ENCODE peak calls at places on chromosomes 5 and 9, in ten cellular contexts. W, Y, M, V, T, L, H, X, F and D are unnamed samples.

GRCh38 chr9:35814106-35814840 is 569 bp downstream of the HINT2 start:
- DNase-seq in L (peak; percentile 87), H (no peak), M (peak; percentile 76), W (no peak), Y (peak; percentile 86), F (peak; percentile 75), X (peak; percentile 81), V (peak; percentile 80), T (peak; percentile 67), D (no peak)

GRCh38 chr5:158393457-158393856 is 534.5 kb upstream of the CLINT1 start:
- DNase-seq in Y (no peak), M (no peak), F (no peak), V (no peak), H (no peak), W (no peak), L (no peak), X (no peak), T (no peak), D (no peak)

GRCh38 chr5:104297076-104297475 is 734.5 kb upstream of the NUDT12 start:
- DNase-seq in V (no peak), M (no peak), H (no peak), T (no peak), F (no peak), L (peak; percentile 0), Y (no peak), W (no peak), X (no peak), D (peak; percentile 38)

GRCh38 chr9:71670121-71670520 is 98.2 kb downstream of the CEMIP2 start:
- DNase-seq in V (no peak), M (no peak), Y (no peak), T (no peak), X (no peak), W (no peak), L (no peak), F (no peak), H (no peak), D (no peak)

GRCh38 chr9:74570879-74571512 is 73.9 kb downstream of the RORB start:
- DNase-seq in T (peak; percentile 38), X (no peak), Y (peak; percentile 50), V (peak; percentile 44), L (peak; percentile 57), W (peak; percentile 2), M (no peak), F (no peak), H (no peak), D (peak; percentile 32)

GRCh38 chr9:134335095-134335489 is 8.8 kb downstream of the RXRA start:
- DNase-seq in X (no peak), V (no peak), Y (peak; percentile 59), M (no peak), T (no peak), L (peak; percentile 44), F (no peak), H (no peak), W (no peak), D (no peak)

GRCh38 chr9:93003552-93004407 is 54.7 kb upstream of the SUSD3 start:
- DNase-seq in V (peak; percentile 77), H (no peak), L (peak; percentile 62), W (peak; percentile 77), M (peak; percentile 45), T (peak; percentile 78), F (peak; percentile 38), Y (peak; percentile 67), X (no peak), D (peak; percentile 21)

GRCh38 chr9:87569008-87569908 is 71.6 kb downstream of the DAPK1 start:
- DNase-seq in V (peak; percentile 76), H (no peak), X (no peak), T (no peak), Y (no peak), M (no peak), W (no peak), L (no peak), F (no peak), D (peak; percentile 15)

GRCh38 chr5:152270117-152270516 is 135.0 kb downstream of the NMUR2 start:
- DNase-seq in L (no peak), H (no peak), X (no peak), M (no peak), T (no peak), V (no peak), F (no peak), W (no peak), Y (no peak), D (no peak)

GRCh38 chr5:55437859-55438206 is 96.9 kb downstream of the PLPP1 start:
- DNase-seq in H (no peak), M (no peak), X (no peak), L (no peak), Y (no peak), V (no peak), T (no peak), F (no peak), W (no peak), D (no peak)

GRCh38 chr5:15249152-15249551 is 250.8 kb upstream of the FBXL7 start:
- DNase-seq in M (no peak), V (no peak), X (no peak), F (no peak), W (no peak), T (no peak), L (peak; percentile 82), H (no peak), Y (peak; percentile 87), D (peak; percentile 29)

GRCh38 chr5:52491829-52492217 is 295.9 kb upstream of the ITGA1 start:
- DNase-seq in X (no peak), M (no peak), V (no peak), Y (no peak), L (no peak), T (no peak), H (no peak), F (no peak), W (no peak), D (no peak)

GRCh38 chr5:33891731-33892418 is at the start of gene ADAMTS12:
- DNase-seq in Y (peak; percentile 74), H (no peak), X (peak; percentile 59), T (peak; percentile 10), V (peak; percentile 41), M (peak; percentile 70), W (no peak), L (peak; percentile 90), F (peak; percentile 62), D (peak; percentile 53)

GRCh38 chr5:10550222-10550995 is 13.5 kb upstream of the ANKRD33B start:
- DNase-seq in Y (peak; percentile 57), F (no peak), V (no peak), X (no peak), H (no peak), W (no peak), L (peak; percentile 58), T (no peak), M (no peak), D (no peak)

GRCh38 chr5:74205745-74206570 is 434.6 kb downstream of the ENC1 start:
- DNase-seq in F (no peak), Y (peak; percentile 31), M (no peak), X (no peak), T (no peak), H (no peak), W (no peak), L (no peak), V (no peak), D (no peak)

GRCh38 chr5:57834829-57835554 is 352.4 kb upstream of the ACTBL2 start:
- DNase-seq in L (peak; percentile 59), F (no peak), T (no peak), H (no peak), Y (no peak), M (no peak), X (no peak), V (peak; percentile 30), W (no peak), D (peak; percentile 60)

GRCh38 chr5:1542755-1543154 is 19.0 kb upstream of the LPCAT1 start:
- DNase-seq in F (no peak), T (peak; percentile 50), W (no peak), Y (peak; percentile 87), L (peak; percentile 59), M (no peak), V (no peak), X (peak; percentile 80), H (peak; percentile 74), D (no peak)

GRCh38 chr5:88824892-88825781 is 57.8 kb downstream of the MEF2C start:
- DNase-seq in F (no peak), W (no peak), V (peak; percentile 16), M (no peak), L (peak; percentile 46), T (no peak), X (no peak), H (no peak), Y (peak; percentile 79), D (peak; percentile 68)

GRCh38 chr5:87361031-87361443 is 51.7 kb downstream of the CCNH start:
- DNase-seq in V (peak; percentile 4), T (no peak), L (peak; percentile 74), W (no peak), H (no peak), X (no peak), M (no peak), F (no peak), Y (peak; percentile 28), D (no peak)

GRCh38 chr5:143229896-143230675 is 173.4 kb downstream of the NR3C1 start:
- DNase-seq in T (no peak), F (no peak), M (no peak), Y (peak; percentile 74), W (peak; percentile 65), L (peak; percentile 80), X (peak; percentile 30), H (no peak), V (no peak), D (no peak)

GRCh38 chr9:130174920-130175321 is 2.7 kb downstream of the NCS1 start:
- DNase-seq in T (no peak), M (no peak), L (no peak), Y (no peak), W (no peak), X (peak; percentile 52), H (peak; percentile 89), F (no peak), V (no peak), D (no peak)

GRCh38 chr5:168842571-168843205 is 263.5 kb upstream of the PANK3 start:
- DNase-seq in F (no peak), Y (no peak), V (no peak), L (no peak), H (no peak), W (no peak), T (no peak), X (no peak), M (no peak), D (no peak)
- H3K4me3 ChIP-seq in F (peak overlapping the region; percentile 45), Y (no peak overlapping the region), V (no peak overlapping the region), L (no peak overlapping the region), H (no peak overlapping the region), W (no peak overlapping the region), T (no peak overlapping the region), X (no peak overlapping the region), M (peak overlapping the region; percentile 38), D (no peak overlapping the region)

GRCh38 chr9:86351897-86352296 is 2.3 kb downstream of the TUT7 start:
- DNase-seq in T (no peak), Y (no peak), V (no peak), H (no peak), M (no peak), X (no peak), F (no peak), W (no peak), L (no peak), D (no peak)
- H3K4me3 ChIP-seq in T (no peak overlapping the region), Y (peak overlapping the region; percentile 92), V (no peak overlapping the region), H (peak overlapping the region; percentile 36), M (peak overlapping the region; percentile 90), X (peak overlapping the region; percentile 94), F (peak overlapping the region; percentile 91), W (peak overlapping the region; percentile 34), L (peak overlapping the region; percentile 67), D (peak overlapping the region; percentile 97)

GRCh38 chr9:34627716-34628655 is 880 bp downstream of the ARID3C start:
- DNase-seq in V (no peak), X (no peak), W (no peak), H (no peak), Y (no peak), M (no peak), L (no peak), F (no peak), T (no peak), D (no peak)
- H3K4me3 ChIP-seq in V (no peak overlapping the region), X (peak overlapping the region; percentile 57), W (peak overlapping the region; percentile 51), H (peak overlapping the region; percentile 75), Y (peak overlapping the region; percentile 52), M (peak overlapping the region; percentile 45), L (no peak overlapping the region), F (peak overlapping the region; percentile 65), T (no peak overlapping the region), D (no peak overlapping the region)

GRCh38 chr5:138538943-138539627 is 4.0 kb downstream of the ETF1 start:
- DNase-seq in V (no peak), W (no peak), Y (no peak), H (no peak), F (no peak), X (no peak), M (no peak), T (no peak), L (no peak), D (no peak)
- H3K4me3 ChIP-seq in V (no peak overlapping the region), W (no peak overlapping the region), Y (no peak overlapping the region), H (no peak overlapping the region), F (no peak overlapping the region), X (no peak overlapping the region), M (no peak overlapping the region), T (no peak overlapping the region), L (no peak overlapping the region), D (no peak overlapping the region)